ENCODE peak calls at places on chromosomes 13 and 19, in four cellular contexts. W is heart right ventricle; S is progenitor cell of endocrine pancreas; A is activated T-helper 9 cell treated with anti-CD3 and anti-CD28 coated beads, Interleukin-2, amount 50 U/mL, for 16 hours. G is an unnamed sample.

GRCh38 chr19:12521996-12522395 is 29.3 kb downstream of the ZNF564 start:
- DNase-seq in W (no peak), S (no peak), A (no peak), G (no peak)

GRCh38 chr19:1616396-1616795 is 11.1 kb upstream of the UQCR11 start:
- DNase-seq in W (peak), S (no peak), A (no peak), G (no peak)

GRCh38 chr13:109545964-109546363 is 240.4 kb downstream of the IRS2 start:
- DNase-seq in W (no peak), S (no peak), A (no peak), G (no peak)

GRCh38 chr13:36965767-36966166 is 33.4 kb downstream of the ALG5 start:
- DNase-seq in W (no peak), S (no peak), A (no peak), G (no peak)

GRCh38 chr19:52638601-52639000 is 446 bp upstream of the ZNF83 start:
- DNase-seq in W (peak), S (no peak), A (no peak), G (no peak)

GRCh38 chr19:6216236-6216995 is 63.4 kb downstream of the MLLT1 start:
- DNase-seq in W (no peak), S (no peak), A (no peak), G (no peak)

GRCh38 chr19:30272554-30272953 is 99.6 kb upstream of the ZNF536 start:
- DNase-seq in W (no peak), S (no peak), A (no peak), G (no peak)

GRCh38 chr19:33404506-33404905 is 31.0 kb downstream of the CEBPG start:
- DNase-seq in W (no peak), S (no peak), A (no peak), G (no peak)

GRCh38 chr19:33797821-33798633 is 1.4 kb downstream of the KCTD15 start:
- DNase-seq in W (peak), S (no peak), A (no peak), G (no peak)

GRCh38 chr13:44750618-44751017 is 174.5 kb upstream of the TSC22D1 start:
- DNase-seq in W (no peak), S (no peak), A (no peak), G (no peak)

GRCh38 chr19:33159149-33159548 is 27.2 kb downstream of the WDR88 start:
- DNase-seq in W (no peak), S (no peak), A (no peak), G (no peak)

GRCh38 chr13:26749285-26749684 is 11.3 kb downstream of the GPR12 start:
- DNase-seq in W (no peak), S (no peak), A (no peak), G (no peak)

GRCh38 chr13:114110091-114110829 is 22.2 kb downstream of the RASA3 start:
- DNase-seq in W (no peak), S (no peak), A (peak), G (peak)

GRCh38 chr19:33388817-33389573 is 15.5 kb downstream of the CEBPG start:
- DNase-seq in W (no peak), S (no peak), A (no peak), G (no peak)

GRCh38 chr19:47848871-47849473 is 10.1 kb upstream of the TPRX2 start:
- DNase-seq in W (no peak), S (no peak), A (no peak), G (no peak)

GRCh38 chr13:99389520-99390304 is 82.5 kb upstream of the GPR183 start:
- DNase-seq in W (no peak), S (no peak), A (no peak), G (no peak)

GRCh38 chr13:27830010-27830409 is 37.7 kb downstream of the GSX1 start:
- DNase-seq in W (peak), S (peak), A (peak), G (peak)

GRCh38 chr19:29690842-29691241 is 24.2 kb downstream of the C19orf12 start:
- DNase-seq in W (no peak), S (no peak), A (peak), G (peak)

GRCh38 chr13:28355822-28356371 is 139.0 kb downstream of the FLT1 start:
- DNase-seq in W (no peak), S (no peak), A (no peak), G (no peak)

GRCh38 chr13:75395056-75395455 is 86.9 kb downstream of the TBC1D4 start:
- DNase-seq in W (no peak), S (no peak), A (no peak), G (no peak)

GRCh38 chr19:4512070-4512469 is 6.2 kb downstream of the PLIN4 start:
- DNase-seq in W (no peak), S (no peak), A (no peak), G (no peak)

GRCh38 chr19:52351512-52351911 is 15.5 kb downstream of the ZNF610 start:
- DNase-seq in W (no peak), S (peak), A (no peak), G (no peak)

GRCh38 chr13:40194204-40194806 is 472.1 kb downstream of the FOXO1 start:
- DNase-seq in W (peak), S (no peak), A (no peak), G (no peak)

GRCh38 chr13:75803175-75803611 is 167.1 kb downstream of the LMO7 start:
- DNase-seq in W (no peak), S (no peak), A (no peak), G (no peak)

GRCh38 chr13:46295531-46296464 is 84.1 kb downstream of the LRRC63 start:
- DNase-seq in W (no peak), S (no peak), A (peak), G (peak)

GRCh38 chr19:10836478-10837325 is 690 bp upstream of the TMED1 start:
- DNase-seq in W (peak), S (no peak), A (peak), G (peak)

GRCh38 chr13:20099319-20099718 is 61.5 kb downstream of the GJA3 start:
- DNase-seq in W (no peak), S (no peak), A (no peak), G (no peak)

GRCh38 chr13:77733674-77734073 is 36.2 kb downstream of the SLAIN1 start:
- DNase-seq in W (no peak), S (no peak), A (no peak), G (no peak)

GRCh38 chr13:105518086-105518485 is 1017.4 kb downstream of the EFNB2 start:
- DNase-seq in W (no peak), S (no peak), A (no peak), G (no peak)

GRCh38 chr13:112859817-112860190 is 109.2 kb upstream of the MCF2L start:
- DNase-seq in W (no peak), S (no peak), A (no peak), G (no peak)

GRCh38 chr19:51098366-51099069 is 9.7 kb downstream of the CTU1 start:
- DNase-seq in W (no peak), S (no peak), A (peak), G (peak)

GRCh38 chr19:55702131-55702627 is 27.2 kb downstream of the EPN1 start:
- DNase-seq in W (no peak), S (no peak), A (no peak), G (no peak)

GRCh38 chr13:111423168-111423785 is 102.8 kb downstream of the TEX29 start:
- DNase-seq in W (no peak), S (no peak), A (no peak), G (no peak)

G was measured in activated gamma-delta T cell treated with anti-CD3 and anti-CD28 coated beads, Interleukin-2, amount 50 U/mL, for 16 hours.